ENCODE peak calls at places on chromosomes 6 and 20, in ten cellular contexts. One of them, this sample, is unnamed.

GRCh38 chr6:45791181-45791580 is 224.5 kb downstream of the CLIC5 start:
- DNase-seq in NCI-H1092 treated with DMSO at 0.1 percent for 48 hours: no peak
- DNase-seq in NCI-H510A treated with DMSO at 0.1 percent for 48 hours: no peak
- DNase-seq in naive B cell: no peak
- DNase-seq in A172: no peak
- DNase-seq in NCI-H2029 treated with DMSO at 0.1 percent for 48 hours: no peak
- DNase-seq in right atrium auricular region: no peak
- DNase-seq in ELF-1: no peak
- DNase-seq in SK-N-SH: no peak
- DNase-seq in fibroblast of the aortic adventitia: peak
- DNase-seq in this sample: no peak

GRCh38 chr6:158923801-158924498 is 76.1 kb downstream of the RSPH3 start:
- DNase-seq in NCI-H1092 treated with DMSO at 0.1 percent for 48 hours: no peak
- DNase-seq in NCI-H510A treated with DMSO at 0.1 percent for 48 hours: no peak
- DNase-seq in naive B cell: no peak
- DNase-seq in A172: peak
- DNase-seq in NCI-H2029 treated with DMSO at 0.1 percent for 48 hours: no peak
- DNase-seq in right atrium auricular region: no peak
- DNase-seq in ELF-1: peak
- DNase-seq in SK-N-SH: no peak
- DNase-seq in fibroblast of the aortic adventitia: peak
- DNase-seq in this sample: no peak

GRCh38 chr6:37207903-37208456 is 38.0 kb downstream of the PIM1 start:
- DNase-seq in NCI-H1092 treated with DMSO at 0.1 percent for 48 hours: peak
- DNase-seq in NCI-H510A treated with DMSO at 0.1 percent for 48 hours: peak
- DNase-seq in naive B cell: peak
- DNase-seq in A172: peak
- DNase-seq in NCI-H2029 treated with DMSO at 0.1 percent for 48 hours: peak
- DNase-seq in right atrium auricular region: peak
- DNase-seq in ELF-1: peak
- DNase-seq in SK-N-SH: peak
- DNase-seq in fibroblast of the aortic adventitia: peak
- DNase-seq in this sample: peak

GRCh38 chr20:48823960-48824497 is 3.8 kb downstream of the PREX1 start:
- DNase-seq in NCI-H1092 treated with DMSO at 0.1 percent for 48 hours: no peak
- DNase-seq in NCI-H510A treated with DMSO at 0.1 percent for 48 hours: no peak
- DNase-seq in naive B cell: no peak
- DNase-seq in A172: peak
- DNase-seq in NCI-H2029 treated with DMSO at 0.1 percent for 48 hours: no peak
- DNase-seq in right atrium auricular region: no peak
- DNase-seq in ELF-1: no peak
- DNase-seq in SK-N-SH: no peak
- DNase-seq in fibroblast of the aortic adventitia: peak
- DNase-seq in this sample: no peak

GRCh38 chr6:43625393-43625992 is 3.6 kb downstream of the GTPBP2 start:
- DNase-seq in NCI-H1092 treated with DMSO at 0.1 percent for 48 hours: no peak
- DNase-seq in NCI-H510A treated with DMSO at 0.1 percent for 48 hours: no peak
- DNase-seq in naive B cell: no peak
- DNase-seq in A172: no peak
- DNase-seq in NCI-H2029 treated with DMSO at 0.1 percent for 48 hours: no peak
- DNase-seq in right atrium auricular region: no peak
- DNase-seq in ELF-1: no peak
- DNase-seq in SK-N-SH: no peak
- DNase-seq in fibroblast of the aortic adventitia: no peak
- DNase-seq in this sample: no peak

GRCh38 chr6:25490018-25490865 is 161.8 kb upstream of the SCGN start:
- DNase-seq in NCI-H1092 treated with DMSO at 0.1 percent for 48 hours: peak
- DNase-seq in NCI-H510A treated with DMSO at 0.1 percent for 48 hours: peak
- DNase-seq in naive B cell: peak
- DNase-seq in A172: peak
- DNase-seq in NCI-H2029 treated with DMSO at 0.1 percent for 48 hours: peak
- DNase-seq in right atrium auricular region: peak
- DNase-seq in ELF-1: peak
- DNase-seq in SK-N-SH: peak
- DNase-seq in fibroblast of the aortic adventitia: peak
- DNase-seq in this sample: peak

GRCh38 chr6:21001736-21002135 is 467.5 kb downstream of the CDKAL1 start:
- DNase-seq in NCI-H1092 treated with DMSO at 0.1 percent for 48 hours: no peak
- DNase-seq in NCI-H510A treated with DMSO at 0.1 percent for 48 hours: no peak
- DNase-seq in naive B cell: no peak
- DNase-seq in A172: no peak
- DNase-seq in NCI-H2029 treated with DMSO at 0.1 percent for 48 hours: no peak
- DNase-seq in right atrium auricular region: no peak
- DNase-seq in ELF-1: no peak
- DNase-seq in SK-N-SH: no peak
- DNase-seq in fibroblast of the aortic adventitia: peak
- DNase-seq in this sample: no peak

GRCh38 chr6:39419607-39420006 is 97.1 kb upstream of the KCNK16 start:
- DNase-seq in NCI-H1092 treated with DMSO at 0.1 percent for 48 hours: no peak
- DNase-seq in NCI-H510A treated with DMSO at 0.1 percent for 48 hours: no peak
- DNase-seq in naive B cell: no peak
- DNase-seq in A172: no peak
- DNase-seq in NCI-H2029 treated with DMSO at 0.1 percent for 48 hours: no peak
- DNase-seq in right atrium auricular region: no peak
- DNase-seq in ELF-1: no peak
- DNase-seq in SK-N-SH: no peak
- DNase-seq in fibroblast of the aortic adventitia: no peak
- DNase-seq in this sample: no peak

GRCh38 chr6:13870185-13870584 is 54.6 kb upstream of the RNF182 start:
- DNase-seq in NCI-H1092 treated with DMSO at 0.1 percent for 48 hours: no peak
- DNase-seq in NCI-H510A treated with DMSO at 0.1 percent for 48 hours: no peak
- DNase-seq in naive B cell: no peak
- DNase-seq in A172: no peak
- DNase-seq in NCI-H2029 treated with DMSO at 0.1 percent for 48 hours: no peak
- DNase-seq in right atrium auricular region: no peak
- DNase-seq in ELF-1: no peak
- DNase-seq in SK-N-SH: no peak
- DNase-seq in fibroblast of the aortic adventitia: no peak
- DNase-seq in this sample: no peak

GRCh38 chr6:170116643-170117042 is 174.2 kb downstream of the DLL1 start:
- DNase-seq in NCI-H1092 treated with DMSO at 0.1 percent for 48 hours: no peak
- DNase-seq in NCI-H510A treated with DMSO at 0.1 percent for 48 hours: no peak
- DNase-seq in naive B cell: no peak
- DNase-seq in A172: no peak
- DNase-seq in NCI-H2029 treated with DMSO at 0.1 percent for 48 hours: no peak
- DNase-seq in right atrium auricular region: no peak
- DNase-seq in ELF-1: peak
- DNase-seq in SK-N-SH: no peak
- DNase-seq in fibroblast of the aortic adventitia: no peak
- DNase-seq in this sample: no peak

GRCh38 chr6:4368649-4369048 is 233.3 kb upstream of the ECI2 start:
- DNase-seq in NCI-H1092 treated with DMSO at 0.1 percent for 48 hours: no peak
- DNase-seq in NCI-H510A treated with DMSO at 0.1 percent for 48 hours: no peak
- DNase-seq in naive B cell: no peak
- DNase-seq in A172: no peak
- DNase-seq in NCI-H2029 treated with DMSO at 0.1 percent for 48 hours: no peak
- DNase-seq in right atrium auricular region: no peak
- DNase-seq in ELF-1: no peak
- DNase-seq in SK-N-SH: no peak
- DNase-seq in fibroblast of the aortic adventitia: no peak
- DNase-seq in this sample: no peak

GRCh38 chr20:50729925-50730764 is 1.2 kb upstream of the PARD6B start:
- DNase-seq in NCI-H1092 treated with DMSO at 0.1 percent for 48 hours: no peak
- DNase-seq in NCI-H510A treated with DMSO at 0.1 percent for 48 hours: peak
- DNase-seq in naive B cell: no peak
- DNase-seq in A172: no peak
- DNase-seq in NCI-H2029 treated with DMSO at 0.1 percent for 48 hours: no peak
- DNase-seq in right atrium auricular region: peak
- DNase-seq in ELF-1: no peak
- DNase-seq in SK-N-SH: peak
- DNase-seq in fibroblast of the aortic adventitia: peak
- DNase-seq in this sample: no peak

GRCh38 chr6:101741474-101742171 is 348.1 kb downstream of the GRIK2 start:
- DNase-seq in NCI-H1092 treated with DMSO at 0.1 percent for 48 hours: peak
- DNase-seq in NCI-H510A treated with DMSO at 0.1 percent for 48 hours: no peak
- DNase-seq in naive B cell: no peak
- DNase-seq in A172: no peak
- DNase-seq in NCI-H2029 treated with DMSO at 0.1 percent for 48 hours: no peak
- DNase-seq in right atrium auricular region: no peak
- DNase-seq in ELF-1: no peak
- DNase-seq in SK-N-SH: no peak
- DNase-seq in fibroblast of the aortic adventitia: no peak
- DNase-seq in this sample: no peak

GRCh38 chr6:105892577-105893262 is 193.4 kb upstream of the PRDM1 start:
- DNase-seq in NCI-H1092 treated with DMSO at 0.1 percent for 48 hours: no peak
- DNase-seq in NCI-H510A treated with DMSO at 0.1 percent for 48 hours: no peak
- DNase-seq in naive B cell: peak
- DNase-seq in A172: peak
- DNase-seq in NCI-H2029 treated with DMSO at 0.1 percent for 48 hours: no peak
- DNase-seq in right atrium auricular region: no peak
- DNase-seq in ELF-1: no peak
- DNase-seq in SK-N-SH: no peak
- DNase-seq in fibroblast of the aortic adventitia: no peak
- DNase-seq in this sample: no peak

GRCh38 chr6:36028887-36029324 is 1.3 kb downstream of the MAPK14 start:
- DNase-seq in NCI-H1092 treated with DMSO at 0.1 percent for 48 hours: peak
- DNase-seq in NCI-H510A treated with DMSO at 0.1 percent for 48 hours: peak
- DNase-seq in naive B cell: peak
- DNase-seq in A172: peak
- DNase-seq in NCI-H2029 treated with DMSO at 0.1 percent for 48 hours: peak
- DNase-seq in right atrium auricular region: peak
- DNase-seq in ELF-1: peak
- DNase-seq in SK-N-SH: peak
- DNase-seq in fibroblast of the aortic adventitia: peak
- DNase-seq in this sample: peak

GRCh38 chr6:51049983-51050877 is 231.6 kb downstream of the TFAP2B start:
- DNase-seq in NCI-H1092 treated with DMSO at 0.1 percent for 48 hours: no peak
- DNase-seq in NCI-H510A treated with DMSO at 0.1 percent for 48 hours: no peak
- DNase-seq in naive B cell: no peak
- DNase-seq in A172: peak
- DNase-seq in NCI-H2029 treated with DMSO at 0.1 percent for 48 hours: no peak
- DNase-seq in right atrium auricular region: no peak
- DNase-seq in ELF-1: no peak
- DNase-seq in SK-N-SH: no peak
- DNase-seq in fibroblast of the aortic adventitia: peak
- DNase-seq in this sample: peak

GRCh38 chr6:156783958-156784357 is 6.8 kb downstream of the ARID1B start:
- DNase-seq in NCI-H1092 treated with DMSO at 0.1 percent for 48 hours: no peak
- DNase-seq in NCI-H510A treated with DMSO at 0.1 percent for 48 hours: no peak
- DNase-seq in naive B cell: no peak
- DNase-seq in A172: no peak
- DNase-seq in NCI-H2029 treated with DMSO at 0.1 percent for 48 hours: no peak
- DNase-seq in right atrium auricular region: no peak
- DNase-seq in ELF-1: no peak
- DNase-seq in SK-N-SH: no peak
- DNase-seq in fibroblast of the aortic adventitia: no peak
- DNase-seq in this sample: no peak

GRCh38 chr6:4931530-4932505 is 72.0 kb downstream of the RPP40 start:
- DNase-seq in NCI-H1092 treated with DMSO at 0.1 percent for 48 hours: no peak
- DNase-seq in NCI-H510A treated with DMSO at 0.1 percent for 48 hours: no peak
- DNase-seq in naive B cell: no peak
- DNase-seq in A172: peak
- DNase-seq in NCI-H2029 treated with DMSO at 0.1 percent for 48 hours: no peak
- DNase-seq in right atrium auricular region: no peak
- DNase-seq in ELF-1: peak
- DNase-seq in SK-N-SH: no peak
- DNase-seq in fibroblast of the aortic adventitia: no peak
- DNase-seq in this sample: peak

GRCh38 chr6:128725271-128726233 is 157.4 kb upstream of the LAMA2 start:
- DNase-seq in NCI-H1092 treated with DMSO at 0.1 percent for 48 hours: no peak
- DNase-seq in NCI-H510A treated with DMSO at 0.1 percent for 48 hours: peak
- DNase-seq in naive B cell: no peak
- DNase-seq in A172: peak
- DNase-seq in NCI-H2029 treated with DMSO at 0.1 percent for 48 hours: no peak
- DNase-seq in right atrium auricular region: no peak
- DNase-seq in ELF-1: no peak
- DNase-seq in SK-N-SH: peak
- DNase-seq in fibroblast of the aortic adventitia: peak
- DNase-seq in this sample: peak

GRCh38 chr20:53693265-53693871 is 99.7 kb upstream of the ZNF217 start:
- DNase-seq in NCI-H1092 treated with DMSO at 0.1 percent for 48 hours: no peak
- DNase-seq in NCI-H510A treated with DMSO at 0.1 percent for 48 hours: no peak
- DNase-seq in naive B cell: no peak
- DNase-seq in A172: no peak
- DNase-seq in NCI-H2029 treated with DMSO at 0.1 percent for 48 hours: no peak
- DNase-seq in right atrium auricular region: no peak
- DNase-seq in ELF-1: no peak
- DNase-seq in SK-N-SH: no peak
- DNase-seq in fibroblast of the aortic adventitia: no peak
- DNase-seq in this sample: no peak

GRCh38 chr6:33841070-33841469 is 37.3 kb upstream of the MLN start:
- DNase-seq in NCI-H1092 treated with DMSO at 0.1 percent for 48 hours: no peak
- DNase-seq in NCI-H510A treated with DMSO at 0.1 percent for 48 hours: no peak
- DNase-seq in naive B cell: no peak
- DNase-seq in A172: no peak
- DNase-seq in NCI-H2029 treated with DMSO at 0.1 percent for 48 hours: no peak
- DNase-seq in right atrium auricular region: no peak
- DNase-seq in ELF-1: no peak
- DNase-seq in SK-N-SH: no peak
- DNase-seq in fibroblast of the aortic adventitia: no peak
- DNase-seq in this sample: peak

GRCh38 chr6:26233608-26234420 is 131.2 kb upstream of the BTN3A2 start:
- DNase-seq in NCI-H1092 treated with DMSO at 0.1 percent for 48 hours: no peak
- DNase-seq in NCI-H510A treated with DMSO at 0.1 percent for 48 hours: no peak
- DNase-seq in naive B cell: peak
- DNase-seq in A172: no peak
- DNase-seq in NCI-H2029 treated with DMSO at 0.1 percent for 48 hours: no peak
- DNase-seq in right atrium auricular region: no peak
- DNase-seq in ELF-1: no peak
- DNase-seq in SK-N-SH: peak
- DNase-seq in fibroblast of the aortic adventitia: peak
- DNase-seq in this sample: peak

GRCh38 chr6:99993533-99994251 is at the start of gene MCHR2:
- DNase-seq in NCI-H1092 treated with DMSO at 0.1 percent for 48 hours: no peak
- DNase-seq in NCI-H510A treated with DMSO at 0.1 percent for 48 hours: no peak
- DNase-seq in naive B cell: no peak
- DNase-seq in A172: no peak
- DNase-seq in NCI-H2029 treated with DMSO at 0.1 percent for 48 hours: no peak
- DNase-seq in right atrium auricular region: no peak
- DNase-seq in ELF-1: peak
- DNase-seq in SK-N-SH: no peak
- DNase-seq in fibroblast of the aortic adventitia: no peak
- DNase-seq in this sample: no peak

GRCh38 chr20:1430004-1430451 is 36.6 kb downstream of the NSFL1C start:
- DNase-seq in NCI-H1092 treated with DMSO at 0.1 percent for 48 hours: no peak
- DNase-seq in NCI-H510A treated with DMSO at 0.1 percent for 48 hours: no peak
- DNase-seq in naive B cell: no peak
- DNase-seq in A172: peak
- DNase-seq in NCI-H2029 treated with DMSO at 0.1 percent for 48 hours: no peak
- DNase-seq in right atrium auricular region: no peak
- DNase-seq in ELF-1: no peak
- DNase-seq in SK-N-SH: no peak
- DNase-seq in fibroblast of the aortic adventitia: peak
- DNase-seq in this sample: no peak

GRCh38 chr6:157954150-157955117 is 27.2 kb upstream of the SYNJ2 start:
- DNase-seq in NCI-H1092 treated with DMSO at 0.1 percent for 48 hours: no peak
- DNase-seq in NCI-H510A treated with DMSO at 0.1 percent for 48 hours: peak
- DNase-seq in naive B cell: no peak
- DNase-seq in A172: no peak
- DNase-seq in NCI-H2029 treated with DMSO at 0.1 percent for 48 hours: no peak
- DNase-seq in right atrium auricular region: no peak
- DNase-seq in ELF-1: peak
- DNase-seq in SK-N-SH: no peak
- DNase-seq in fibroblast of the aortic adventitia: peak
- DNase-seq in this sample: no peak

GRCh38 chr6:40791004-40791403 is 203.8 kb upstream of the LRFN2 start:
- DNase-seq in NCI-H1092 treated with DMSO at 0.1 percent for 48 hours: no peak
- DNase-seq in NCI-H510A treated with DMSO at 0.1 percent for 48 hours: no peak
- DNase-seq in naive B cell: no peak
- DNase-seq in A172: peak
- DNase-seq in NCI-H2029 treated with DMSO at 0.1 percent for 48 hours: no peak
- DNase-seq in right atrium auricular region: no peak
- DNase-seq in ELF-1: peak
- DNase-seq in SK-N-SH: no peak
- DNase-seq in fibroblast of the aortic adventitia: no peak
- DNase-seq in this sample: peak

GRCh38 chr20:50267041-50267865 is 76.6 kb downstream of the CEBPB start:
- DNase-seq in NCI-H1092 treated with DMSO at 0.1 percent for 48 hours: no peak
- DNase-seq in NCI-H510A treated with DMSO at 0.1 percent for 48 hours: no peak
- DNase-seq in naive B cell: no peak
- DNase-seq in A172: no peak
- DNase-seq in NCI-H2029 treated with DMSO at 0.1 percent for 48 hours: no peak
- DNase-seq in right atrium auricular region: peak
- DNase-seq in ELF-1: no peak
- DNase-seq in SK-N-SH: no peak
- DNase-seq in fibroblast of the aortic adventitia: peak
- DNase-seq in this sample: no peak

GRCh38 chr20:36109251-36109947 is 45.1 kb upstream of the EPB41L1 start:
- DNase-seq in NCI-H1092 treated with DMSO at 0.1 percent for 48 hours: no peak
- DNase-seq in NCI-H510A treated with DMSO at 0.1 percent for 48 hours: no peak
- DNase-seq in naive B cell: no peak
- DNase-seq in A172: no peak
- DNase-seq in NCI-H2029 treated with DMSO at 0.1 percent for 48 hours: no peak
- DNase-seq in right atrium auricular region: no peak
- DNase-seq in ELF-1: no peak
- DNase-seq in SK-N-SH: no peak
- DNase-seq in fibroblast of the aortic adventitia: no peak
- DNase-seq in this sample: no peak

This sample was measured in erythroblast.